ENCODE peak calls at places on chromosomes 13 and 19, in nine cellular contexts. One of them, this sample, is unnamed.

GRCh38 chr19:2827022-2827421 is 7.4 kb downstream of the ZNF554 start:
- DNase-seq in hippocampal formation: no peak
- DNase-seq in stimulated activated CD8-positive, alpha-beta memory T cell treated with anti-CD3 and anti-CD28 coated beads, Interleukin-7, amount 100 ng/mL, for 48 hours: no peak
- DNase-seq in HEK293T: no peak
- DNase-seq in KG1: no peak
- DNase-seq in NCI-H1436: no peak
- DNase-seq in NCI-H345: no peak
- DNase-seq in foreskin fibroblast: no peak
- DNase-seq in iris pigment epithelial cell: no peak
- DNase-seq in this sample: no peak

GRCh38 chr19:48935864-48936263 is 2.4 kb downstream of the DHDH start:
- DNase-seq in hippocampal formation: no peak
- DNase-seq in stimulated activated CD8-positive, alpha-beta memory T cell treated with anti-CD3 and anti-CD28 coated beads, Interleukin-7, amount 100 ng/mL, for 48 hours: no peak
- DNase-seq in HEK293T: no peak
- DNase-seq in KG1: no peak
- DNase-seq in NCI-H1436: no peak
- DNase-seq in NCI-H345: no peak
- DNase-seq in foreskin fibroblast: no peak
- DNase-seq in iris pigment epithelial cell: no peak
- DNase-seq in this sample: no peak

GRCh38 chr19:8117991-8118390 is 31.4 kb downstream of the FBN3 start:
- DNase-seq in hippocampal formation: no peak
- DNase-seq in stimulated activated CD8-positive, alpha-beta memory T cell treated with anti-CD3 and anti-CD28 coated beads, Interleukin-7, amount 100 ng/mL, for 48 hours: no peak
- DNase-seq in HEK293T: no peak
- DNase-seq in KG1: no peak
- DNase-seq in NCI-H1436: no peak
- DNase-seq in NCI-H345: no peak
- DNase-seq in foreskin fibroblast: no peak
- DNase-seq in iris pigment epithelial cell: no peak
- DNase-seq in this sample: no peak

GRCh38 chr13:79525458-79525857 is 44.5 kb downstream of the NDFIP2 start:
- DNase-seq in hippocampal formation: no peak
- DNase-seq in stimulated activated CD8-positive, alpha-beta memory T cell treated with anti-CD3 and anti-CD28 coated beads, Interleukin-7, amount 100 ng/mL, for 48 hours: peak
- DNase-seq in HEK293T: no peak
- DNase-seq in KG1: no peak
- DNase-seq in NCI-H1436: no peak
- DNase-seq in NCI-H345: no peak
- DNase-seq in foreskin fibroblast: no peak
- DNase-seq in iris pigment epithelial cell: peak
- DNase-seq in this sample: no peak

GRCh38 chr19:28554321-28555091 is 658.4 kb downstream of the UQCRFS1 start:
- DNase-seq in hippocampal formation: no peak
- DNase-seq in stimulated activated CD8-positive, alpha-beta memory T cell treated with anti-CD3 and anti-CD28 coated beads, Interleukin-7, amount 100 ng/mL, for 48 hours: no peak
- DNase-seq in HEK293T: no peak
- DNase-seq in KG1: no peak
- DNase-seq in NCI-H1436: no peak
- DNase-seq in NCI-H345: no peak
- DNase-seq in foreskin fibroblast: no peak
- DNase-seq in iris pigment epithelial cell: no peak
- DNase-seq in this sample: no peak

GRCh38 chr13:70380809-70381208 is 272.6 kb upstream of the KLHL1 start:
- DNase-seq in hippocampal formation: no peak
- DNase-seq in stimulated activated CD8-positive, alpha-beta memory T cell treated with anti-CD3 and anti-CD28 coated beads, Interleukin-7, amount 100 ng/mL, for 48 hours: no peak
- DNase-seq in HEK293T: no peak
- DNase-seq in KG1: no peak
- DNase-seq in NCI-H1436: no peak
- DNase-seq in NCI-H345: no peak
- DNase-seq in foreskin fibroblast: no peak
- DNase-seq in iris pigment epithelial cell: no peak
- DNase-seq in this sample: no peak

GRCh38 chr13:30319703-30320102 is 12.4 kb upstream of the KATNAL1 start:
- DNase-seq in hippocampal formation: peak
- DNase-seq in stimulated activated CD8-positive, alpha-beta memory T cell treated with anti-CD3 and anti-CD28 coated beads, Interleukin-7, amount 100 ng/mL, for 48 hours: no peak
- DNase-seq in HEK293T: no peak
- DNase-seq in KG1: no peak
- DNase-seq in NCI-H1436: no peak
- DNase-seq in NCI-H345: no peak
- DNase-seq in foreskin fibroblast: no peak
- DNase-seq in iris pigment epithelial cell: no peak
- DNase-seq in this sample: no peak

GRCh38 chr13:41411536-41411935 is 45.8 kb upstream of the RGCC start:
- DNase-seq in hippocampal formation: peak
- DNase-seq in stimulated activated CD8-positive, alpha-beta memory T cell treated with anti-CD3 and anti-CD28 coated beads, Interleukin-7, amount 100 ng/mL, for 48 hours: no peak
- DNase-seq in HEK293T: peak
- DNase-seq in KG1: no peak
- DNase-seq in NCI-H1436: no peak
- DNase-seq in NCI-H345: no peak
- DNase-seq in foreskin fibroblast: peak
- DNase-seq in iris pigment epithelial cell: peak
- DNase-seq in this sample: no peak

GRCh38 chr13:60111726-60112125 is 52.0 kb downstream of the DIAPH3 start:
- DNase-seq in hippocampal formation: no peak
- DNase-seq in stimulated activated CD8-positive, alpha-beta memory T cell treated with anti-CD3 and anti-CD28 coated beads, Interleukin-7, amount 100 ng/mL, for 48 hours: no peak
- DNase-seq in HEK293T: no peak
- DNase-seq in KG1: no peak
- DNase-seq in NCI-H1436: no peak
- DNase-seq in NCI-H345: no peak
- DNase-seq in foreskin fibroblast: no peak
- DNase-seq in iris pigment epithelial cell: peak
- DNase-seq in this sample: no peak

GRCh38 chr19:18895828-18896341 is at the start of gene CERS1:
- DNase-seq in hippocampal formation: peak
- DNase-seq in stimulated activated CD8-positive, alpha-beta memory T cell treated with anti-CD3 and anti-CD28 coated beads, Interleukin-7, amount 100 ng/mL, for 48 hours: no peak
- DNase-seq in HEK293T: peak
- DNase-seq in KG1: no peak
- DNase-seq in NCI-H1436: no peak
- DNase-seq in NCI-H345: no peak
- DNase-seq in foreskin fibroblast: no peak
- DNase-seq in iris pigment epithelial cell: no peak
- DNase-seq in this sample: no peak

GRCh38 chr13:20360041-20360491 is 127.9 kb upstream of the GJB6 start:
- DNase-seq in hippocampal formation: no peak
- DNase-seq in stimulated activated CD8-positive, alpha-beta memory T cell treated with anti-CD3 and anti-CD28 coated beads, Interleukin-7, amount 100 ng/mL, for 48 hours: no peak
- DNase-seq in HEK293T: no peak
- DNase-seq in KG1: no peak
- DNase-seq in NCI-H1436: no peak
- DNase-seq in NCI-H345: no peak
- DNase-seq in foreskin fibroblast: no peak
- DNase-seq in iris pigment epithelial cell: peak
- DNase-seq in this sample: no peak

GRCh38 chr13:113951246-113951999 is 22.5 kb downstream of the C13orf46 start:
- DNase-seq in hippocampal formation: peak
- DNase-seq in stimulated activated CD8-positive, alpha-beta memory T cell treated with anti-CD3 and anti-CD28 coated beads, Interleukin-7, amount 100 ng/mL, for 48 hours: peak
- DNase-seq in HEK293T: peak
- DNase-seq in KG1: peak
- DNase-seq in NCI-H1436: no peak
- DNase-seq in NCI-H345: no peak
- DNase-seq in foreskin fibroblast: peak
- DNase-seq in iris pigment epithelial cell: peak
- DNase-seq in this sample: peak

GRCh38 chr13:32209670-32210069 is 105.5 kb downstream of the ZAR1L start:
- DNase-seq in hippocampal formation: no peak
- DNase-seq in stimulated activated CD8-positive, alpha-beta memory T cell treated with anti-CD3 and anti-CD28 coated beads, Interleukin-7, amount 100 ng/mL, for 48 hours: no peak
- DNase-seq in HEK293T: no peak
- DNase-seq in KG1: no peak
- DNase-seq in NCI-H1436: no peak
- DNase-seq in NCI-H345: no peak
- DNase-seq in foreskin fibroblast: peak
- DNase-seq in iris pigment epithelial cell: no peak
- DNase-seq in this sample: no peak

GRCh38 chr19:12695997-12696365 is 450 bp downstream of the FBXW9 start:
- DNase-seq in hippocampal formation: no peak
- DNase-seq in stimulated activated CD8-positive, alpha-beta memory T cell treated with anti-CD3 and anti-CD28 coated beads, Interleukin-7, amount 100 ng/mL, for 48 hours: no peak
- DNase-seq in HEK293T: no peak
- DNase-seq in KG1: no peak
- DNase-seq in NCI-H1436: no peak
- DNase-seq in NCI-H345: no peak
- DNase-seq in foreskin fibroblast: no peak
- DNase-seq in iris pigment epithelial cell: peak
- DNase-seq in this sample: no peak

GRCh38 chr13:38783992-38784875 is 97.4 kb downstream of the FREM2 start:
- DNase-seq in hippocampal formation: no peak
- DNase-seq in stimulated activated CD8-positive, alpha-beta memory T cell treated with anti-CD3 and anti-CD28 coated beads, Interleukin-7, amount 100 ng/mL, for 48 hours: no peak
- DNase-seq in HEK293T: no peak
- DNase-seq in KG1: no peak
- DNase-seq in NCI-H1436: no peak
- DNase-seq in NCI-H345: no peak
- DNase-seq in foreskin fibroblast: no peak
- DNase-seq in iris pigment epithelial cell: no peak
- DNase-seq in this sample: no peak

GRCh38 chr13:51525567-51526165 is 58.6 kb upstream of the WDFY2 start:
- DNase-seq in hippocampal formation: no peak
- DNase-seq in stimulated activated CD8-positive, alpha-beta memory T cell treated with anti-CD3 and anti-CD28 coated beads, Interleukin-7, amount 100 ng/mL, for 48 hours: no peak
- DNase-seq in HEK293T: no peak
- DNase-seq in KG1: no peak
- DNase-seq in NCI-H1436: no peak
- DNase-seq in NCI-H345: no peak
- DNase-seq in foreskin fibroblast: peak
- DNase-seq in iris pigment epithelial cell: peak
- DNase-seq in this sample: no peak

GRCh38 chr13:45219938-45220375 is 19.1 kb upstream of the KCTD4 start:
- DNase-seq in hippocampal formation: no peak
- DNase-seq in stimulated activated CD8-positive, alpha-beta memory T cell treated with anti-CD3 and anti-CD28 coated beads, Interleukin-7, amount 100 ng/mL, for 48 hours: no peak
- DNase-seq in HEK293T: no peak
- DNase-seq in KG1: no peak
- DNase-seq in NCI-H1436: no peak
- DNase-seq in NCI-H345: no peak
- DNase-seq in foreskin fibroblast: no peak
- DNase-seq in iris pigment epithelial cell: peak
- DNase-seq in this sample: no peak

GRCh38 chr19:16226878-16227836 is 29.4 kb downstream of the AP1M1 start:
- DNase-seq in hippocampal formation: no peak
- DNase-seq in stimulated activated CD8-positive, alpha-beta memory T cell treated with anti-CD3 and anti-CD28 coated beads, Interleukin-7, amount 100 ng/mL, for 48 hours: no peak
- DNase-seq in HEK293T: no peak
- DNase-seq in KG1: no peak
- DNase-seq in NCI-H1436: no peak
- DNase-seq in NCI-H345: no peak
- DNase-seq in foreskin fibroblast: no peak
- DNase-seq in iris pigment epithelial cell: no peak
- DNase-seq in this sample: no peak

GRCh38 chr13:98471895-98472294 is 105.0 kb downstream of the STK24 start:
- DNase-seq in hippocampal formation: no peak
- DNase-seq in stimulated activated CD8-positive, alpha-beta memory T cell treated with anti-CD3 and anti-CD28 coated beads, Interleukin-7, amount 100 ng/mL, for 48 hours: no peak
- DNase-seq in HEK293T: no peak
- DNase-seq in KG1: no peak
- DNase-seq in NCI-H1436: no peak
- DNase-seq in NCI-H345: no peak
- DNase-seq in foreskin fibroblast: no peak
- DNase-seq in iris pigment epithelial cell: no peak
- DNase-seq in this sample: no peak

GRCh38 chr19:3968556-3969434 is 2.1 kb downstream of the DAPK3 start:
- DNase-seq in hippocampal formation: peak
- DNase-seq in stimulated activated CD8-positive, alpha-beta memory T cell treated with anti-CD3 and anti-CD28 coated beads, Interleukin-7, amount 100 ng/mL, for 48 hours: no peak
- DNase-seq in HEK293T: peak
- DNase-seq in KG1: no peak
- DNase-seq in NCI-H1436: no peak
- DNase-seq in NCI-H345: peak
- DNase-seq in foreskin fibroblast: peak
- DNase-seq in iris pigment epithelial cell: peak
- DNase-seq in this sample: no peak

GRCh38 chr13:25771208-25771607 is 280.6 kb downstream of the SHISA2 start:
- DNase-seq in hippocampal formation: no peak
- DNase-seq in stimulated activated CD8-positive, alpha-beta memory T cell treated with anti-CD3 and anti-CD28 coated beads, Interleukin-7, amount 100 ng/mL, for 48 hours: no peak
- DNase-seq in HEK293T: no peak
- DNase-seq in KG1: no peak
- DNase-seq in NCI-H1436: no peak
- DNase-seq in NCI-H345: no peak
- DNase-seq in foreskin fibroblast: no peak
- DNase-seq in iris pigment epithelial cell: no peak
- DNase-seq in this sample: no peak

GRCh38 chr13:48746816-48747215 is 93.1 kb downstream of the CYSLTR2 start:
- DNase-seq in hippocampal formation: no peak
- DNase-seq in stimulated activated CD8-positive, alpha-beta memory T cell treated with anti-CD3 and anti-CD28 coated beads, Interleukin-7, amount 100 ng/mL, for 48 hours: no peak
- DNase-seq in HEK293T: no peak
- DNase-seq in KG1: no peak
- DNase-seq in NCI-H1436: no peak
- DNase-seq in NCI-H345: no peak
- DNase-seq in foreskin fibroblast: no peak
- DNase-seq in iris pigment epithelial cell: no peak
- DNase-seq in this sample: no peak

GRCh38 chr19:38078302-38078930 is 145.6 kb downstream of the DPF1 start:
- DNase-seq in hippocampal formation: no peak
- DNase-seq in stimulated activated CD8-positive, alpha-beta memory T cell treated with anti-CD3 and anti-CD28 coated beads, Interleukin-7, amount 100 ng/mL, for 48 hours: no peak
- DNase-seq in HEK293T: no peak
- DNase-seq in KG1: no peak
- DNase-seq in NCI-H1436: no peak
- DNase-seq in NCI-H345: no peak
- DNase-seq in foreskin fibroblast: no peak
- DNase-seq in iris pigment epithelial cell: no peak
- DNase-seq in this sample: no peak

GRCh38 chr19:28404462-28404861 is 808.5 kb downstream of the UQCRFS1 start:
- DNase-seq in hippocampal formation: no peak
- DNase-seq in stimulated activated CD8-positive, alpha-beta memory T cell treated with anti-CD3 and anti-CD28 coated beads, Interleukin-7, amount 100 ng/mL, for 48 hours: no peak
- DNase-seq in HEK293T: no peak
- DNase-seq in KG1: no peak
- DNase-seq in NCI-H1436: no peak
- DNase-seq in NCI-H345: peak
- DNase-seq in foreskin fibroblast: no peak
- DNase-seq in iris pigment epithelial cell: no peak
- DNase-seq in this sample: no peak

This sample was measured in GM18507.